ENCODE peak calls at places on chromosomes 5 and 9, in six cellular contexts. I is breast epithelium, X is tibial artery, V is sigmoid colon, F is OCI-LY7, J is H9. D is an unnamed sample.

GRCh38 chr9:134130503-134131375 is 5.1 kb upstream of the WDR5 start:
- DNase-seq in I (peak), X (no peak), V (no peak), F (no peak), J (peak), D (no peak)

GRCh38 chr5:14257995-14258403 is 114.9 kb downstream of the TRIO start:
- DNase-seq in I (no peak), X (no peak), V (no peak), F (no peak), J (no peak), D (no peak)

GRCh38 chr5:134146651-134147544 is 29.9 kb downstream of the SKP1 start:
- DNase-seq in I (peak), X (no peak), V (no peak), F (no peak), J (no peak), D (peak)

GRCh38 chr9:113962391-113962790 is 86.3 kb downstream of the ZNF618 start:
- DNase-seq in I (no peak), X (no peak), V (no peak), F (no peak), J (no peak), D (no peak)

GRCh38 chr5:4716786-4717185 is 423.3 kb upstream of the ADAMTS16 start:
- DNase-seq in I (no peak), X (no peak), V (no peak), F (no peak), J (no peak), D (no peak)

GRCh38 chr5:61735531-61735930 is 403.5 kb downstream of the ZSWIM6 start:
- DNase-seq in I (no peak), X (no peak), V (no peak), F (no peak), J (no peak), D (no peak)

GRCh38 chr9:135641745-135642144 is 2.4 kb upstream of the GLT6D1 start:
- DNase-seq in I (no peak), X (no peak), V (no peak), F (no peak), J (no peak), D (no peak)

GRCh38 chr9:134390537-134390936 is 64.3 kb downstream of the RXRA start:
- DNase-seq in I (no peak), X (no peak), V (no peak), F (no peak), J (no peak), D (no peak)

GRCh38 chr5:64707191-64707590 is 16.9 kb downstream of the SHISAL2B start:
- DNase-seq in I (no peak), X (no peak), V (no peak), F (no peak), J (no peak), D (no peak)

GRCh38 chr9:121947683-121948300 is 145.3 kb downstream of the TTLL11 start:
- DNase-seq in I (no peak), X (no peak), V (no peak), F (no peak), J (no peak), D (no peak)

GRCh38 chr5:32760091-32760509 is 49.0 kb downstream of the NPR3 start:
- DNase-seq in I (no peak), X (no peak), V (no peak), F (no peak), J (no peak), D (no peak)

GRCh38 chr5:9251379-9251980 is 294.4 kb downstream of the SEMA5A start:
- DNase-seq in I (no peak), X (no peak), V (no peak), F (no peak), J (no peak), D (no peak)

GRCh38 chr5:180126716-180127681 is 55.4 kb upstream of the RNF130 start:
- DNase-seq in I (peak), X (no peak), V (no peak), F (peak), J (peak), D (no peak)

GRCh38 chr5:163460562-163461176 is at the start of gene HMMR:
- DNase-seq in I (no peak), X (peak), V (no peak), F (peak), J (no peak), D (no peak)

GRCh38 chr5:3143382-3143781 is 391.9 kb upstream of the IRX2 start:
- DNase-seq in I (no peak), X (no peak), V (no peak), F (no peak), J (no peak), D (no peak)

GRCh38 chr5:151094054-151094858 is 13.4 kb upstream of the TNIP1 start:
- DNase-seq in I (no peak), X (no peak), V (no peak), F (no peak), J (no peak), D (no peak)

GRCh38 chr5:147701468-147701867 is 81.1 kb downstream of the JAKMIP2 start:
- DNase-seq in I (no peak), X (no peak), V (no peak), F (no peak), J (no peak), D (no peak)

GRCh38 chr5:171647043-171647899 is 138.3 kb upstream of the SMIM23 start:
- DNase-seq in I (no peak), X (no peak), V (no peak), F (no peak), J (peak), D (no peak)

GRCh38 chr5:94771742-94772141 is 153.3 kb downstream of the SLF1 start:
- DNase-seq in I (no peak), X (no peak), V (no peak), F (no peak), J (no peak), D (no peak)

GRCh38 chr9:34513567-34514214 is 9.1 kb downstream of the ENHO start:
- DNase-seq in I (no peak), X (peak), V (peak), F (peak), J (peak), D (no peak)

DNA sequence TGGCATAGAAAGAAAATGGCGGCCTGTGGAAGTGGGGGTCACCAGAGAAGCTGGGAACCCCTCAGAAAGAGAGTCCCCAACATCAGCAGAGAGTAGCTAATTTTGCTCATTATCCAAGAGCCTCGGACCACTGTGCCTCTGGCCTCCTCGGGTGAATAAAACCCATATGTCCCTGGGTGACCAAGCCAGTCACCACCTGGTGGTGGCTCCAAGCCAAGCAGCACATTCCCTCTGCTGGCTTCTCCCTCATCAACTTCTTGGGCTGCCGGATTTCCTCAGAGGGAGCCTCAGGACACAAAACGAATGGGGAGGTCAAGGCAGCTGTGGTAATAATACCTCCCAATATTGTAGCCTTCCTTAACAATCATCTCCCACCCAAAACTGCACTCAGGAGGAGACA is 242.5 kb downstream of the NFIB start:
- DNase-seq in I (no peak), X (no peak), V (no peak), F (no peak), J (no peak), D (no peak)
- TF ChIP-seq CTCF in I (no peak), X (no peak), V (no peak), F (peak), J (peak), D (no peak)

GRCh38 chr5:178196986-178197385 is 7.3 kb upstream of the HNRNPAB start:
- DNase-seq in I (no peak), X (no peak), V (peak), F (no peak), J (no peak), D (no peak)
- TF ChIP-seq CTCF in I (no peak), X (no peak), V (no peak), F (peak), J (peak), D (peak)

GRCh38 chr5:51558682-51559081 is 175.4 kb downstream of the ISL1 start:
- DNase-seq in I (no peak), X (no peak), V (no peak), F (no peak), J (no peak), D (no peak)

GRCh38 chr5:51559390-51559789 is 176.1 kb downstream of the ISL1 start:
- DNase-seq in I (no peak), X (no peak), V (no peak), F (no peak), J (no peak), D (no peak)

GRCh38 chr5:51556833-51557232 is 173.6 kb downstream of the ISL1 start:
- DNase-seq in I (no peak), X (no peak), V (no peak), F (no peak), J (no peak), D (no peak)

GRCh38 chr5:51559921-51560658 is 176.8 kb downstream of the ISL1 start:
- DNase-seq in I (no peak), X (no peak), V (no peak), F (no peak), J (no peak), D (no peak)
- TF ChIP-seq CTCF in I (no peak), X (no peak), V (no peak), F (no peak), J (no peak), D (no peak)

DNA sequence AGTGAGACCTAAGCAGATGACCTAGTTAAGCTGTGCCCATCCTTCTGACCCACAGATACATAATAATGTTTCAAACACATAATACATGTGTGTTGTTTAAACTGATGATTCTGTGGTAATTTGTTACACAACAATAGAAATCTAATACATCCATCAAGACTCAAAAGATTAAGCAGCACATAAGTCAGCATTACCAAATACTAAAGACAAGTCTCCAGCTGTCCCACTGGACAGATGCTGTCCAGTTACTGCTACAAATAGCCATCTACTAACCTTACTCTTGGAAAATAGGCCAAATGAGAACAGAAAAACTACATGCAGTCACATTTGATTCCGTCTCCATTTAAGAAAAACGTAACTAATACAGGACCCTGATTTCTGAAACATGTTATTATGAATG is 10.8 kb downstream of the TRMO start:
- DNase-seq in I (no peak), X (no peak), V (no peak), F (no peak), J (no peak), D (no peak)
- TF ChIP-seq CTCF in I (no peak), X (no peak), V (no peak), F (no peak), J (no peak), D (no peak)

DNA sequence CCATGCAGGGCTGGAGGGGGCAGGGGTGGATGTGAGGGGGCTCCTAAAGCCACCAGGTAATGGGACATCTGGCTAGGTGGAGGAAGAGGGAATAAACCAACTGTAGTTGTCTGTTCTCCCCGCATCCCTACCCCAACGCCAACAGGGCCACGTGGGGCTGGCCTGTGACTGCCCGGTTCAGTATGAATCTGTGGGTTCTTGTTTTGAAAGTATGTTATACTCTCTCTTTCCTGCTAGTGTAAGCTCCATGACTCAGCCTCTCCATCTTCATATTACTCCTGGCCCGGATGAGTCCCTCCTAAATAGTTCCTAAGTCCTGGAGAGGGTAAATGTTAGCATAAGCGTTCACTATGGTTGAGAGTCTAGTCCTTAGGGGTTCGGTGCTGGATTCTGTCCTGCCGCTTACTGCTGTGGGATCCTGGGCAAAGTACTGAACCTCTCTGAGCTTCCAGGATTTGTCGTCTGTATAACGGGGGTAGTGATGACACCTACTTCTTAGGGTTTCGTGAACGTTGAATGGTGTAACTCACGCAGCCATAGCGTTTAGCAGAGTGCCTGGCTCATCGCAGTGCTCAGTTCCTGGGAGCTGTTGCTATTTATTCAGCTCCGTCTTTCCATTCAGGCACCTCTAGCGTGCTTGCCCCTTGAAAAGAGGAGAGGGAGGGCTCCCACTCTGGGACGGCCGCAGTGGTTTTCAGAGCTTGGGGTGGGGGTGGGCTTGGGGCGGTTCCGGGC is 28.8 kb downstream of the LHX2 start:
- DNase-seq in I (no peak), X (no peak), V (peak), F (no peak), J (no peak), D (no peak)
- TF ChIP-seq CTCF in I (no peak), X (no peak), V (no peak), F (no peak), J (no peak), D (no peak)

D was measured in chondrocyte.